ENCODE peak calls at places on chromosomes 4 and X, in five cellular contexts. Y, M, I, A and W are unnamed samples.

GRCh38 chr4:33268776-33269175 is 2548.6 kb downstream of the PCDH7 start:
- DNase-seq in Y (no peak), M (no peak), I (no peak), A (no peak), W (no peak)

GRCh38 chr4:7956306-7957112 is 16.8 kb upstream of the AFAP1 start:
- DNase-seq in Y (no peak), M (peak), I (peak), A (no peak), W (no peak)

GRCh38 chrX:149871940-149872339 is 9.0 kb upstream of the MAGEA8 start:
- DNase-seq in Y (peak), M (no peak), I (peak), A (no peak), W (peak)

GRCh38 chrX:123731987-123732678 is 719 bp downstream of the THOC2 start:
- DNase-seq in Y (no peak), M (peak), I (peak), A (no peak), W (peak)

GRCh38 chrX:2650865-2651264 is 40.2 kb upstream of the CD99 start:
- DNase-seq in Y (no peak), M (peak), I (no peak), A (no peak), W (no peak)

GRCh38 chr4:183200453-183200852 is 101.4 kb downstream of the WWC2 start:
- DNase-seq in Y (no peak), M (peak), I (peak), A (no peak), W (no peak)

GRCh38 chr4:121428721-121429120 is 47.9 kb upstream of the QRFPR start:
- DNase-seq in Y (no peak), M (peak), I (peak), A (no peak), W (no peak)

GRCh38 chrX:32948130-32948529 is 263.2 kb downstream of the DMD start:
- DNase-seq in Y (no peak), M (peak), I (no peak), A (no peak), W (no peak)

GRCh38 chrX:9995855-9996339 is 28.7 kb downstream of the CLDN34 start:
- DNase-seq in Y (peak), M (peak), I (peak), A (no peak), W (peak)

GRCh38 chr4:157664726-157665125 is 444.2 kb downstream of the GRIA2 start:
- DNase-seq in Y (no peak), M (peak), I (peak), A (no peak), W (peak)

GRCh38 chr4:60891947-60892346 is 308.2 kb upstream of the ADGRL3 start:
- DNase-seq in Y (no peak), M (no peak), I (no peak), A (no peak), W (no peak)

GRCh38 chrX:21675931-21676330 is 17.8 kb upstream of the KLHL34 start:
- DNase-seq in Y (no peak), M (no peak), I (no peak), A (no peak), W (no peak)

GRCh38 chr4:18938343-18939109 is 917.0 kb upstream of the LCORL start:
- DNase-seq in Y (no peak), M (no peak), I (no peak), A (no peak), W (peak)
- H3K4me2 ChIP-seq in Y (no peak), M (no peak), I (no peak), A (no peak), W (no peak)

DNA sequence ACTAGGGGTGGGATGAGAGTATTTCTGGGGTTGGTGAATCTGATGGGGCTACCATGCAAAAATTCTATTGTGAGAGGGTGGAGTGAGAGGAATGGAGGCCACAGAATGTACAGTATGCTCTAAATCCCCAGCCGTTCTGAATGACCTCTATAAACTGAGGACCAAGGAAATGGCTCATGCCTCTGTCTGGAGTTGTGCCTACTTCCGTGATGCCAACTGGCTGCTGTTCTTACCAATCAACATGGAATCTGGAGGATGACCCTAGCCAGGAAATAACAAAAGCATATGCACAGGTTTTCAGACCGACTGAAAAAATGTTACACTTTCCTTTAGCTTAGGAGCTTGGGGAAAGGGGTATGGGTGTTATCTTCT is 20.0 kb upstream of the CCKAR start:
- DNase-seq in Y (no peak), M (no peak), I (no peak), A (no peak), W (no peak)
- H2BK5ac ChIP-seq in Y (no peak), M (peak), I (no peak), A (no peak), W (no peak)

DNA sequence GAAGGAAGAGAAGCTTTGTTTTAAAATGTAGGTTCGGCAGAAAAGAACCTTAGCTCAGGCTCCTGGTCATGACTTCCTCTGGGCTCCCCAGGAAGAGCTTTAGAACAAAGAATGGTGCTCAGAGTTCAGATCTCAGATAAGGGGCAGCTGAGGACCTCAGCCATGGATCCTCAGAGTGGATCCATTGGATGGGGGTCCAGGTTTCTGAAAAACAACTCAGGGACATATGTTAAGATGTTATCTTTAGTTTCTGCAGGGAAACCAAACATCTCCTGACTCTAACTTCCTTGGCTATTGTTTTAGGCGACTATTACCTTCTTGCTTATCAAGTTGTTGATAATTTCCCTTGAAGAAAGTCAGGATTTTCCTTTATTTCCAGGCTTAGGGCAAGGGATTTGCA is 5.4 kb downstream of the EVC start:
- DNase-seq in Y (no peak), M (no peak), I (no peak), A (no peak), W (peak)
- H3K4me2 ChIP-seq in Y (no peak), M (no peak), I (no peak), A (no peak), W (no peak)

GRCh38 chr4:55666535-55666934 is 30.4 kb upstream of the NMU start:
- DNase-seq in Y (no peak), M (no peak), I (no peak), A (no peak), W (no peak)

GRCh38 chr4:55658657-55659056 is 22.6 kb upstream of the NMU start:
- DNase-seq in Y (no peak), M (no peak), I (no peak), A (no peak), W (no peak)

GRCh38 chr4:55663145-55663544 is 27.0 kb upstream of the NMU start:
- DNase-seq in Y (no peak), M (no peak), I (no peak), A (no peak), W (no peak)

GRCh38 chr4:55661398-55662056 is 25.4 kb upstream of the NMU start:
- DNase-seq in Y (no peak), M (no peak), I (no peak), A (no peak), W (no peak)
- H2BK5ac ChIP-seq in Y (no peak), M (no peak), I (no peak), A (no peak), W (no peak)

GRCh38 chrX:53666171-53666570 is 20.3 kb downstream of the HUWE1 start:
- DNase-seq in Y (no peak), M (no peak), I (no peak), A (no peak), W (no peak)

GRCh38 chrX:53674581-53674980 is 11.9 kb downstream of the HUWE1 start:
- DNase-seq in Y (no peak), M (peak), I (no peak), A (no peak), W (no peak)

DNA sequence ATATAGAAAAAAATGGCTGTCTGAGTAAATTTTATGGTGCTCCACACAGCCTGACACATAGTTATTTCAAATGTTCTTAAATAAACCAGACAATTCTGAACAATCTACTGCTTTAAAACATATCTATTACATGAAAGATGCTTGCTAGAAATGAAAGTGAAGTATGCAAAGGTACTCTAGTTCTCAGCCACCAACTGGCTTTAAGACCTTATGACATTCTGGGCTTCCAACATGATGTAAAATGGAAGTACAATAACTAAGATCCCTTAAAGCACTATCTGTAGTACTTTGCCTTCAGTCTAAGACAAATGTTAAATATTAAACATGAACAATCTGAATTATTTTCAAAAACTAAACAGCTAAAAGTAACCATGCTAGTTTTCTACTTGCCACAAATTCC is 17.3 kb downstream of the HUWE1 start:
- DNase-seq in Y (no peak), M (no peak), I (no peak), A (no peak), W (no peak)
- H3K4me2 ChIP-seq in Y (no peak), M (no peak), I (no peak), A (no peak), W (no peak)

DNA sequence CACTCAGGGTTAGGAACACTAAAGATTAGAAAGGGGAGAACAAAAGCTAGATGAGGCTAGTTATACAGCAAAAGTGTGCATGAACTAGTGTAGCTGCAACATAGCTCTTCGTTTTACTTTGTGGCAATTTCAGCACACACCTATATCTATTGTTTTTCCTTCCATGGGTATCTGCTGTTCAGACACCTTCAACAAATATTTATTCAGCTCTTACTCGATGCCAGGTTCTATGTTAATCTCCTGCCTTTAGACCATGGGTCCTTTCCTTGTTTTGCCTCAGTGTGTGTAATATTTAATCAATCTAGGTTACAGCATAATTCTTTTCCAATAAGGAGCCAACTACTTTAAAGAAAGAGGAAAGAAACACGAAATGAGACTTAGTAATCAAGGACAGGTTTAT is 10.4 kb upstream of the FAM9A start:
- DNase-seq in Y (no peak), M (no peak), I (no peak), A (no peak), W (no peak)
- H2BK5ac ChIP-seq in Y (no peak), M (no peak), I (no peak), A (no peak), W (no peak)

DNA sequence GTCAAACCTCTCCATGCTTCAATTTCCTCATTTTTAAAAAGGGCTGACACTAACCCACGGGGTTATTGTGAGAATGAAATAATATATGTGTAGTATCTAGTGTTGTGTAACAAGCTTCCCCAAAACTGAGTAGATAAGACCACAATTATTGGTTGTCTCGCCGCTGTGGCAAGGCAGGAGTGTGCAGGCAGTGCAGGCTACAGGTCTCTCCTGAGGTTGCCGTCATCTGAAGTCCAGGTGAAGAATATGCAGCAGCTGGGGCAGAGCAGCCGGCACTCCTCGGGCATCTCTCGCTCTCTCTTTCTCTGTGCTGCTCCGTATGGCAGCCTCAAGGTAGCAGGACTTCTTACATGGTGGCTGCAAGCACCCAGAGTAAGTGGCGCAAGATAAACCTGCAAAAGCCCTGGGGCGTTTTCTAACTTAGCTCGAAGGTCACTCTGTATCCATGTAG is 31.0 kb downstream of the RAB33B start:
- DNase-seq in Y (no peak), M (no peak), I (no peak), A (no peak), W (no peak)
- H3K4me2 ChIP-seq in Y (no peak), M (no peak), I (no peak), A (no peak), W (no peak)

DNA sequence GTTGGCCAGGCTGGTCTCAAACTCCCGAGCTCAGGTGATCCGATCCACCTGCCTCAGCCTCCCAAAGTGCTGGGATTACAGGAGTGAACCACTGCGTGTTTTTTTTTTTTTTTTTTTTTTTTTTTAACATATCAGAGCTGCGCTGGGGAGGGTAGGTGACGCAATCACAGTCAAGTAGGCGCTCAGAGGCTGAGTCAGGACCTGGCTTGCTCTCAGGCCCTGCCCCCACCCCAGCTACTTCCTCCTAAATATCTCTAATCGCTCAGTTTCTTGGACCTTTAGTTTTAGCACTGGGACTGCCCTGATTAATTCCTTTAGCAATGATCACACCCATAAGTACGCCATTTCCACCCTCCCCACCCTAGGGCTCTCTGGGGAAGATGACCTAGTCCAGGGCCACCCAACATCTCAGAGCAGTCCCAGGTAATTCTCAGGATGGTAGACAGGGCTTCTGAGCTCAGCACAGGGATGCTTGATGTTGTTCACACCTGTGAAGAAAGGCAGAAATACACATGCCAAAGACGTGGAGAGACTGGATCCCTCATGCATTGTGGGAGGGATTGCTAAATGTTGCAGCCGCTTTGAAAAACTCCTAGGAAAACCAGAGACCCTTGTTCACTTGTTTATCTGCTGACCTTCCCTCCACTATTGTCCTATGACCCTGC is 50.2 kb downstream of the DDX3X start:
- DNase-seq in Y (no peak), M (peak), I (peak), A (no peak), W (peak)
- H2BK5ac ChIP-seq in Y (no peak), M (peak), I (no peak), A (no peak), W (no peak)